ENCODE peak calls at places on chromosome 9, in four cellular contexts. J, G, V and M are unnamed samples.
A peak's percentile ranks its signal among the peaks of the same experiment; 100 is the strongest.

GRCh38 chr9:91239367-91240111 is 122.2 kb downstream of the AUH start:
- DNase-seq in J (no peak), G (no peak), V (no peak), M (no peak)

GRCh38 chr9:8143677-8144076 is 344.1 kb upstream of the DMAC1 start:
- DNase-seq in J (no peak), G (no peak), V (no peak), M (no peak)

GRCh38 chr9:136292026-136292538 is 11.8 kb downstream of the CCDC187 start:
- DNase-seq in J (no peak), G (no peak), V (no peak), M (no peak)

GRCh38 chr9:15276328-15276969 is 30.6 kb downstream of the TTC39B start:
- DNase-seq in J (no peak), G (no peak), V (no peak), M (no peak)

GRCh38 chr9:105608685-105609598 is 51.0 kb downstream of the FKTN start:
- DNase-seq in J (peak; percentile 49), G (peak; percentile 61), V (peak; percentile 17), M (no peak)

GRCh38 chr9:93893899-93894690 is 61.1 kb downstream of the BARX1 start:
- DNase-seq in J (no peak), G (no peak), V (no peak), M (no peak)

GRCh38 chr9:126334626-126335621 is 8.3 kb downstream of the MVB12B start:
- DNase-seq in J (peak; percentile 32), G (no peak), V (peak; percentile 51), M (peak; percentile 46)

GRCh38 chr9:86573886-86574285 is 219.7 kb upstream of the TUT7 start:
- DNase-seq in J (no peak), G (no peak), V (no peak), M (no peak)

GRCh38 chr9:118940477-118940876 is 428.8 kb downstream of the BRINP1 start:
- DNase-seq in J (no peak), G (no peak), V (no peak), M (no peak)

GRCh38 chr9:79799691-79800345 is 228.1 kb downstream of the TLE4 start:
- DNase-seq in J (peak; percentile 80), G (no peak), V (peak; percentile 62), M (no peak)

GRCh38 chr9:124297553-124297905 is 39.8 kb downstream of the NEK6 start:
- DNase-seq in J (peak; percentile 95), G (no peak), V (peak; percentile 99), M (peak; percentile 91)

GRCh38 chr9:106419737-106420136 is 443.2 kb upstream of the ZNF462 start:
- DNase-seq in J (peak; percentile 26), G (no peak), V (no peak), M (no peak)

GRCh38 chr9:89078860-89079259 is 87.6 kb downstream of the S1PR3 start:
- DNase-seq in J (no peak), G (no peak), V (peak; percentile 6), M (no peak)